ENCODE peak calls at places on chromosomes 5 and 9, in ten cellular contexts. S is HepG2, Q is K562, I is endothelial cell of umbilical vein, V is suprapubic skin, G is H1, L is breast epithelium, E is stomach, C is HCT116, M is SK-N-MC. Z is an unnamed sample.

GRCh38 chr5:39217365-39218281 is 1.7 kb downstream of the FYB1 start:
- DNase-seq in S (peak; percentile 70), Q (peak; percentile 87), I (peak; percentile 74), V (no peak), G (no peak), L (peak; percentile 37), E (peak; percentile 82), C (peak; percentile 71), M (peak; percentile 47), Z (peak; percentile 92)

GRCh38 chr9:14909631-14910177 is 524 bp downstream of the FREM1 start:
- DNase-seq in S (no peak), Q (no peak), I (peak; percentile 8), V (no peak), G (no peak), L (no peak), E (no peak), C (no peak), M (no peak), Z (peak; percentile 58)

GRCh38 chr5:178301641-178302040 is 69.0 kb upstream of the PHYKPL start:
- DNase-seq in S (no peak), Q (no peak), I (no peak), V (peak; percentile 34), G (no peak), L (no peak), E (no peak), C (no peak), M (no peak), Z (no peak)

GRCh38 chr5:178232124-178232919 is at the start of gene PHYKPL:
- DNase-seq in S (peak; percentile 36), Q (peak; percentile 77), I (peak; percentile 71), V (no peak), G (no peak), L (peak; percentile 66), E (peak; percentile 73), C (peak; percentile 44), M (no peak), Z (peak; percentile 85)

GRCh38 chr5:79642210-79642609 is 30.0 kb downstream of the TENT2 start:
- DNase-seq in S (no peak), Q (no peak), I (no peak), V (no peak), G (no peak), L (no peak), E (no peak), C (no peak), M (no peak), Z (no peak)

GRCh38 chr5:149237662-149238061 is 34.0 kb upstream of the AFAP1L1 start:
- DNase-seq in S (no peak), Q (no peak), I (no peak), V (no peak), G (no peak), L (no peak), E (no peak), C (no peak), M (no peak), Z (peak; percentile 57)

GRCh38 chr9:109742759-109743388 is 37.1 kb upstream of the PALM2AKAP2 start:
- DNase-seq in S (no peak), Q (no peak), I (no peak), V (no peak), G (no peak), L (no peak), E (no peak), C (no peak), M (no peak), Z (peak; percentile 44)

GRCh38 chr5:176352116-176352878 is 9.3 kb downstream of the KIAA1191 start:
- DNase-seq in S (no peak), Q (no peak), I (no peak), V (no peak), G (no peak), L (no peak), E (no peak), C (no peak), M (no peak), Z (no peak)

GRCh38 chr5:179836225-179837019 is 15.7 kb downstream of the SQSTM1 start:
- DNase-seq in S (no peak), Q (peak; percentile 35), I (no peak), V (no peak), G (no peak), L (no peak), E (no peak), C (no peak), M (no peak), Z (peak; percentile 28)

GRCh38 chr5:136182618-136183017 is 10.3 kb downstream of the SMIM32 start:
- DNase-seq in S (no peak), Q (no peak), I (no peak), V (no peak), G (no peak), L (no peak), E (no peak), C (no peak), M (no peak), Z (no peak)

GRCh38 chr5:59600998-59601397 is 292.5 kb downstream of the PDE4D start:
- DNase-seq in S (no peak), Q (no peak), I (no peak), V (no peak), G (no peak), L (no peak), E (no peak), C (no peak), M (no peak), Z (no peak)

GRCh38 chr9:69078581-69078980 is 43.0 kb downstream of the FXN start:
- DNase-seq in S (no peak), Q (no peak), I (no peak), V (no peak), G (no peak), L (peak; percentile 54), E (no peak), C (no peak), M (no peak), Z (no peak)

GRCh38 chr9:136057236-136058151 is 37.6 kb downstream of the NACC2 start:
- DNase-seq in S (no peak), Q (no peak), I (no peak), V (peak; percentile 76), G (no peak), L (no peak), E (no peak), C (no peak), M (peak; percentile 61), Z (peak; percentile 69)

GRCh38 chr5:126635585-126635984 is 34.8 kb downstream of the PHAX start:
- DNase-seq in S (no peak), Q (no peak), I (no peak), V (no peak), G (no peak), L (no peak), E (no peak), C (no peak), M (no peak), Z (no peak)

GRCh38 chr5:126628102-126628501 is 27.4 kb downstream of the PHAX start:
- DNase-seq in S (no peak), Q (no peak), I (no peak), V (no peak), G (no peak), L (no peak), E (no peak), C (no peak), M (no peak), Z (peak; percentile 28)

GRCh38 chr5:126633552-126633951 is 32.8 kb downstream of the PHAX start:
- DNase-seq in S (no peak), Q (no peak), I (no peak), V (no peak), G (no peak), L (no peak), E (no peak), C (no peak), M (no peak), Z (no peak)

GRCh38 chr5:126631920-126632319 is 31.2 kb downstream of the PHAX start:
- DNase-seq in S (peak; percentile 12), Q (no peak), I (no peak), V (no peak), G (no peak), L (no peak), E (no peak), C (no peak), M (no peak), Z (no peak)
- H3K4me3 ChIP-seq in S (no peak overlapping the region), Q (no peak overlapping the region), I (no peak overlapping the region), V (no peak overlapping the region), G (no peak overlapping the region), L (no peak overlapping the region), E (no peak overlapping the region), C (no peak overlapping the region), M (no peak overlapping the region), Z (no peak overlapping the region)

DNA sequence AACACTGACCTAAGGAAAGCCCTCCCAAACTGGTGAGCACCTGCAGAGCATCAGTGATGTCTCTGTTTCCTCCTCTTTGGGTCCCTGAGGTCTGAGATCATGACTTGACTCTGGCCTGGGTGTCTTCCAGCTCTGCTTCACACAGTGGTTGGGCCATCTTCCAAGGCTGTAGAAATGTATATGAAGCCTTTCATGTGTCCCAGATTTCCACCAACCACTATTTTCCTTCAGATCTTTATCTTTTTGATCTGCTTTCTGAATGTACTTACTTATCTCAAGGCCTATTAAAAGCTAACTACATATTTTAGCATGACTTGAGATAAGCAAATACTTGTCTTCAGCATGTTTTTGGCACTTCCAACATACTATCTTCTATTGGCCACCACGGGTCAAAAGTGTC is 47.1 kb downstream of the PRELID2 start:
- DNase-seq in S (no peak), Q (no peak), I (no peak), V (no peak), G (no peak), L (no peak), E (no peak), C (no peak), M (no peak), Z (no peak)
- TF ChIP-seq POLR2AphosphoS5 in S (no peak), Q (no peak), I (no peak), V (no peak), G (no peak), L (no peak), E (no peak), C (no peak), M (no peak), Z (no peak)

GRCh38 chr9:35342221-35342620 is 147.7 kb upstream of the RUSC2 start:
- DNase-seq in S (no peak), Q (no peak), I (no peak), V (no peak), G (no peak), L (no peak), E (no peak), C (no peak), M (no peak), Z (no peak)
- H3K4me3 ChIP-seq in S (no peak overlapping the region), Q (no peak overlapping the region), I (no peak overlapping the region), V (peak overlapping the region; percentile 26), G (no peak overlapping the region), L (no peak overlapping the region), E (peak overlapping the region; percentile 19), C (no peak overlapping the region), M (peak overlapping the region; percentile 53), Z (no peak overlapping the region)

GRCh38 chr9:13053504-13053903 is 226.0 kb downstream of the MPDZ start:
- DNase-seq in S (no peak), Q (no peak), I (no peak), V (no peak), G (no peak), L (no peak), E (no peak), C (no peak), M (no peak), Z (no peak)

GRCh38 chr9:13054381-13054780 is 225.1 kb downstream of the MPDZ start:
- DNase-seq in S (no peak), Q (no peak), I (no peak), V (no peak), G (no peak), L (no peak), E (no peak), C (no peak), M (no peak), Z (no peak)

GRCh38 chr9:13049223-13049622 is 230.3 kb downstream of the MPDZ start:
- DNase-seq in S (no peak), Q (no peak), I (no peak), V (no peak), G (no peak), L (no peak), E (no peak), C (no peak), M (peak; percentile 85), Z (peak; percentile 8)
- TF ChIP-seq POLR2AphosphoS5 in S (no peak), Q (no peak), I (no peak), V (no peak), G (no peak), L (no peak), E (no peak), C (no peak), M (no peak), Z (no peak)